ENCODE peak calls at places on chromosome X, in seven cellular contexts. O is K562, C is HCT116, N is SK-N-SH, G is HepG2, U is H1, F is GM12878. T is an unnamed sample.

GRCh38 chrX:42776195-42776594 is 1.8 kb downstream of the PPP1R2C start:
- DNase-seq in O (no peak), C (no peak), N (no peak), G (no peak), U (no peak), F (no peak), T (no peak)

GRCh38 chrX:64850371-64851082 is 125.7 kb downstream of the ZC4H2 start:
- DNase-seq in O (no peak), C (no peak), N (no peak), G (no peak), U (no peak), F (no peak), T (no peak)

GRCh38 chrX:121308276-121308805 is 260.9 kb downstream of the GLUD2 start:
- DNase-seq in O (peak), C (peak), N (peak), G (peak), U (no peak), F (peak), T (peak)

GRCh38 chrX:4661771-4662170 is 948.3 kb upstream of the PRKX start:
- DNase-seq in O (no peak), C (no peak), N (no peak), G (no peak), U (no peak), F (no peak), T (no peak)

GRCh38 chrX:80430826-80431501 is 10.7 kb downstream of the TENT5D start:
- DNase-seq in O (peak), C (no peak), N (peak), G (no peak), U (no peak), F (no peak), T (no peak)

GRCh38 chrX:56793533-56794320 is 64.7 kb downstream of the NBDY start:
- DNase-seq in O (no peak), C (no peak), N (peak), G (no peak), U (no peak), F (no peak), T (no peak)

GRCh38 chrX:48911407-48912182 is at the start of gene SLC35A2:
- DNase-seq in O (peak), C (peak), N (peak), G (peak), U (no peak), F (no peak), T (peak)

GRCh38 chrX:153576961-153577360 is 22.0 kb downstream of the CCNQ start:
- DNase-seq in O (no peak), C (no peak), N (no peak), G (no peak), U (no peak), F (no peak), T (no peak)

GRCh38 chrX:83819304-83819703 is 41.6 kb upstream of the CYLC1 start:
- DNase-seq in O (no peak), C (no peak), N (no peak), G (no peak), U (no peak), F (no peak), T (no peak)

GRCh38 chrX:71532078-71532752 is 689 bp upstream of the OGT start:
- DNase-seq in O (no peak), C (no peak), N (no peak), G (no peak), U (no peak), F (no peak), T (peak)

GRCh38 chrX:103175944-103176753 is 38.8 kb upstream of the BEX4 start:
- DNase-seq in O (peak), C (no peak), N (peak), G (peak), U (no peak), F (no peak), T (peak)

GRCh38 chrX:40151211-40152172 is 53.7 kb upstream of the BCOR start:
- DNase-seq in O (peak), C (no peak), N (no peak), G (no peak), U (no peak), F (no peak), T (no peak)

GRCh38 chrX:29143356-29143755 is 556.1 kb downstream of the IL1RAPL1 start:
- DNase-seq in O (no peak), C (no peak), N (no peak), G (no peak), U (no peak), F (no peak), T (no peak)

GRCh38 chrX:115616943-115617563 is 56.1 kb downstream of the PLS3 start:
- DNase-seq in O (no peak), C (peak), N (peak), G (no peak), U (peak), F (peak), T (no peak)

GRCh38 chrX:36973575-36973974 is 34.6 kb upstream of the FAM47C start:
- DNase-seq in O (no peak), C (no peak), N (no peak), G (no peak), U (no peak), F (no peak), T (no peak)
- TF ChIP-seq JUND in O (no peak), C (no peak), N (no peak), G (no peak), U (no peak), F (no peak), T (no peak)

GRCh38 chrX:12997898-12998687 is 23.2 kb downstream of the TMSB4X start:
- DNase-seq in O (no peak), C (no peak), N (no peak), G (no peak), U (no peak), F (no peak), T (no peak)

GRCh38 chrX:13001961-13002671 is 27.2 kb downstream of the TMSB4X start:
- DNase-seq in O (no peak), C (no peak), N (no peak), G (no peak), U (no peak), F (no peak), T (peak)

GRCh38 chrX:13000311-13000811 is 25.5 kb downstream of the TMSB4X start:
- DNase-seq in O (no peak), C (no peak), N (no peak), G (no peak), U (no peak), F (peak), T (no peak)

GRCh38 chrX:12999422-12999821 is 24.5 kb downstream of the TMSB4X start:
- DNase-seq in O (no peak), C (no peak), N (no peak), G (no peak), U (no peak), F (no peak), T (no peak)

GRCh38 chrX:13001097-13001496 is 26.2 kb downstream of the TMSB4X start:
- DNase-seq in O (no peak), C (no peak), N (no peak), G (no peak), U (no peak), F (no peak), T (no peak)
- TF ChIP-seq JUND in O (no peak), C (no peak), N (no peak), G (no peak), U (no peak), F (no peak), T (no peak)

GRCh38 chrX:41265615-41266014 is 68.3 kb upstream of the DDX3X start:
- DNase-seq in O (no peak), C (no peak), N (no peak), G (no peak), U (no peak), F (no peak), T (no peak)
- TF ChIP-seq JUND in O (no peak), C (no peak), N (no peak), G (no peak), U (no peak), F (no peak), T (no peak)

DNA sequence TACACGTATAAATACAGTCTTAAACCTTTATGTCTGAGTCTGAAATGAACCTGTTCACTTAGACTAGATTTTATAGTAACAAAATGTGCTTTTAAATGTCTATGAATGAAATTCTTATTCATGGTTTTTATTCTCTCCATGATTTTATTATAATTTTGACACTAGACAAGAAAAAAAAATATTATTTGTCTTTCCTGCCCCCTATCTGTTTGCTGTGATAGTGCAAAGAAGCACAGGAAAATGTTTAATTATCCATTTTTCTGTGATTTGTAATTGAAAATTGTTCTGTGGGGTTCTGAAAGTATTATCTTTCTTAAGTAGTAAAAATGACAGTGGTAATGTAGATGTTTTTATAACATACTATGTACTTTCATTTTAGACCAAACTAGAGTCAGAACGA is 52.0 kb downstream of the INTS6L start:
- DNase-seq in O (no peak), C (no peak), N (peak), G (no peak), U (no peak), F (no peak), T (no peak)
- TF ChIP-seq JUND in O (no peak), C (no peak), N (no peak), G (no peak), U (no peak), F (no peak), T (no peak)

GRCh38 chrX:97363843-97364242 is 480.1 kb downstream of the RPA4 start:
- DNase-seq in O (no peak), C (no peak), N (no peak), G (no peak), U (no peak), F (no peak), T (no peak)

GRCh38 chrX:97372006-97372766 is 488.5 kb downstream of the RPA4 start:
- DNase-seq in O (no peak), C (no peak), N (no peak), G (no peak), U (no peak), F (no peak), T (no peak)

GRCh38 chrX:97366246-97366645 is 482.5 kb downstream of the RPA4 start:
- DNase-seq in O (no peak), C (no peak), N (no peak), G (no peak), U (no peak), F (no peak), T (no peak)

GRCh38 chrX:97367149-97367548 is 483.4 kb downstream of the RPA4 start:
- DNase-seq in O (no peak), C (no peak), N (no peak), G (no peak), U (no peak), F (no peak), T (no peak)
- TF ChIP-seq JUND in O (no peak), C (no peak), N (no peak), G (no peak), U (no peak), F (no peak), T (no peak)